ENCODE peak calls at places on chromosome 6, in ten cellular contexts. C is IMR-90; I is psoas muscle; U is colonic mucosa; S is cardiac fibroblast; O is glutamatergic neuron; J is brain microvascular endothelial cell; K is effector memory CD4-positive, alpha-beta T cell; W is cerebellum; V is HTR-8/SVneo. A is an unnamed sample.

GRCh38 chr6:157755752-157756411 is 67.2 kb upstream of the SNX9 start:
- DNase-seq in C (no peak), I (no peak), U (no peak), S (no peak), O (no peak), J (no peak), K (no peak), W (no peak), V (no peak), A (no peak)

GRCh38 chr6:80639243-80639642 is 532.8 kb downstream of the BCKDHB start:
- DNase-seq in C (peak; percentile 69), I (no peak), U (no peak), S (no peak), O (no peak), J (no peak), K (no peak), W (no peak), V (no peak), A (no peak)

GRCh38 chr6:41164551-41164950 is 1.6 kb upstream of the TREM2 start:
- DNase-seq in C (no peak), I (no peak), U (no peak), S (no peak), O (no peak), J (no peak), K (no peak), W (no peak), V (no peak), A (no peak)

GRCh38 chr6:34914358-34914757 is 25.3 kb downstream of the ANKS1A start:
- DNase-seq in C (no peak), I (no peak), U (no peak), S (peak; percentile 42), O (no peak), J (no peak), K (no peak), W (no peak), V (no peak), A (no peak)

GRCh38 chr6:117976030-117976651 is 69.1 kb downstream of the SLC35F1 start:
- DNase-seq in C (peak; percentile 44), I (no peak), U (peak; percentile 20), S (peak; percentile 60), O (no peak), J (peak; percentile 18), K (no peak), W (peak; percentile 41), V (peak; percentile 25), A (peak; percentile 7)

GRCh38 chr6:2764610-2765165 is 505 bp upstream of the WRNIP1 start:
- DNase-seq in C (peak; percentile 70), I (peak; percentile 40), U (peak; percentile 78), S (peak; percentile 82), O (peak; percentile 35), J (peak; percentile 69), K (peak; percentile 52), W (peak; percentile 76), V (peak; percentile 49), A (peak; percentile 39)

GRCh38 chr6:121526282-121526681 is 90.8 kb downstream of the GJA1 start:
- DNase-seq in C (no peak), I (no peak), U (no peak), S (no peak), O (no peak), J (no peak), K (no peak), W (no peak), V (no peak), A (no peak)

GRCh38 chr6:107173779-107174178 is 58.5 kb upstream of the BEND3 start:
- DNase-seq in C (peak; percentile 65), I (no peak), U (no peak), S (peak; percentile 24), O (no peak), J (peak; percentile 14), K (no peak), W (no peak), V (no peak), A (no peak)

GRCh38 chr6:123802697-123803455 is 789 bp upstream of the NKAIN2 start:
- DNase-seq in C (peak; percentile 54), I (peak; percentile 71), U (peak; percentile 78), S (peak; percentile 75), O (peak; percentile 92), J (peak; percentile 78), K (no peak), W (peak; percentile 84), V (peak; percentile 75), A (peak; percentile 92)

GRCh38 chr6:81909981-81910910 is 157.8 kb upstream of the TENT5A start:
- DNase-seq in C (peak; percentile 33), I (no peak), U (no peak), S (no peak), O (no peak), J (no peak), K (no peak), W (no peak), V (no peak), A (no peak)

GRCh38 chr6:132483779-132484679 is 28.9 kb downstream of the STX7 start:
- DNase-seq in C (peak; percentile 76), I (no peak), U (peak; percentile 49), S (peak; percentile 83), O (no peak), J (peak; percentile 48), K (peak; percentile 2), W (peak; percentile 69), V (peak; percentile 61), A (no peak)

GRCh38 chr6:2733324-2733723 is 17.4 kb downstream of the MYLK4 start:
- DNase-seq in C (peak; percentile 23), I (peak; percentile 52), U (peak; percentile 31), S (peak; percentile 82), O (no peak), J (peak; percentile 60), K (no peak), W (no peak), V (no peak), A (no peak)

GRCh38 chr6:160978141-160978926 is 13.2 kb upstream of the MAP3K4 start:
- DNase-seq in C (peak; percentile 68), I (no peak), U (no peak), S (peak; percentile 52), O (no peak), J (peak; percentile 7), K (no peak), W (no peak), V (no peak), A (no peak)

GRCh38 chr6:133764011-133764812 is 124.7 kb upstream of the TCF21 start:
- DNase-seq in C (peak; percentile 79), I (no peak), U (no peak), S (peak; percentile 82), O (no peak), J (peak; percentile 64), K (no peak), W (no peak), V (no peak), A (no peak)

GRCh38 chr6:113277111-113277510 is 580.0 kb upstream of the MARCKS start:
- DNase-seq in C (no peak), I (no peak), U (no peak), S (no peak), O (no peak), J (no peak), K (no peak), W (no peak), V (no peak), A (no peak)

GRCh38 chr6:106117579-106117978 is 31.4 kb downstream of the PRDM1 start:
- DNase-seq in C (no peak), I (no peak), U (no peak), S (no peak), O (no peak), J (no peak), K (peak; percentile 65), W (no peak), V (no peak), A (no peak)

GRCh38 chr6:111767752-111768430 is 105.4 kb downstream of the FYN start:
- DNase-seq in C (no peak), I (no peak), U (no peak), S (no peak), O (no peak), J (no peak), K (no peak), W (no peak), V (no peak), A (no peak)

GRCh38 chr6:159037746-159038290 is 7.0 kb downstream of the TAGAP start:
- DNase-seq in C (no peak), I (no peak), U (peak; percentile 9), S (no peak), O (no peak), J (no peak), K (no peak), W (no peak), V (no peak), A (no peak)

GRCh38 chr6:31497595-31498476 is at the start of gene MICB:
- DNase-seq in C (peak; percentile 68), I (peak; percentile 64), U (peak; percentile 91), S (peak; percentile 82), O (peak; percentile 52), J (peak; percentile 77), K (peak; percentile 78), W (peak; percentile 87), V (peak; percentile 89), A (peak; percentile 54)

GRCh38 chr6:89251170-89251569 is 34.0 kb upstream of the GABRR1 start:
- DNase-seq in C (no peak), I (no peak), U (no peak), S (peak; percentile 71), O (no peak), J (no peak), K (no peak), W (no peak), V (no peak), A (no peak)

GRCh38 chr6:121436966-121437756 is 1.7 kb downstream of the GJA1 start:
- DNase-seq in C (peak; percentile 40), I (peak; percentile 51), U (no peak), S (peak; percentile 73), O (peak; percentile 73), J (peak; percentile 48), K (no peak), W (no peak), V (peak; percentile 43), A (no peak)

GRCh38 chr6:31090973-31091364 is 21.4 kb downstream of the C6orf15 start:
- DNase-seq in C (no peak), I (no peak), U (peak; percentile 62), S (no peak), O (no peak), J (no peak), K (no peak), W (no peak), V (no peak), A (no peak)

GRCh38 chr6:19613678-19614077 is 223.5 kb upstream of the ID4 start:
- DNase-seq in C (no peak), I (no peak), U (no peak), S (peak; percentile 0), O (no peak), J (no peak), K (no peak), W (no peak), V (no peak), A (no peak)

GRCh38 chr6:147138841-147139240 is 65.4 kb upstream of the STXBP5 start:
- DNase-seq in C (no peak), I (no peak), U (no peak), S (no peak), O (no peak), J (no peak), K (no peak), W (no peak), V (no peak), A (no peak)

GRCh38 chr6:169665289-169665688 is 36.5 kb downstream of the WDR27 start:
- DNase-seq in C (no peak), I (no peak), U (no peak), S (no peak), O (no peak), J (no peak), K (no peak), W (no peak), V (no peak), A (no peak)

GRCh38 chr6:149127212-149127611 is 190.3 kb upstream of the TAB2 start:
- DNase-seq in C (peak; percentile 73), I (no peak), U (no peak), S (peak; percentile 63), O (no peak), J (no peak), K (no peak), W (no peak), V (no peak), A (no peak)

GRCh38 chr6:169791721-169792131 is 40.3 kb downstream of the ERMARD start:
- DNase-seq in C (no peak), I (no peak), U (no peak), S (no peak), O (no peak), J (no peak), K (no peak), W (no peak), V (no peak), A (no peak)

GRCh38 chr6:96834070-96834469 is 3.2 kb downstream of the GPR63 start:
- DNase-seq in C (no peak), I (no peak), U (no peak), S (no peak), O (no peak), J (no peak), K (no peak), W (no peak), V (no peak), A (no peak)